ENCODE peak calls at places on chromosomes 1 and 21, in five cellular contexts. U is mesenchymal stem cell, T is IMR-90, W is H9, A is trophoblast cell. B is an unnamed sample.

GRCh38 chr1:209723761-209724693 is 19.4 kb downstream of the HSD11B1 start:
- DNase-seq in T (no peak), U (no peak), W (no peak), A (no peak), B (no peak)

GRCh38 chr1:236168716-236169429 is 26.5 kb downstream of the GPR137B start:
- DNase-seq in A (peak; percentile 76), T (peak; percentile 53), W (peak; percentile 70), U (peak; percentile 51), B (no peak)

GRCh38 chr1:248850124-248850523 is 8.8 kb downstream of the ZNF692 start:
- DNase-seq in W (no peak), U (no peak), A (peak; percentile 15), T (no peak), B (no peak)

GRCh38 chr1:64495878-64496277 is 25.9 kb downstream of the CACHD1 start:
- DNase-seq in T (no peak), A (no peak), U (no peak), W (no peak), B (no peak)

GRCh38 chr1:230220907-230221306 is 153.9 kb downstream of the GALNT2 start:
- DNase-seq in T (no peak), U (no peak), A (no peak), W (no peak), B (no peak)

GRCh38 chr1:152735648-152736047 is 22.2 kb upstream of the KPRP start:
- DNase-seq in A (no peak), W (no peak), U (no peak), T (no peak), B (no peak)

GRCh38 chr1:178966312-178966711 is 59.4 kb upstream of the FAM20B start:
- DNase-seq in T (no peak), U (no peak), W (no peak), A (no peak), B (no peak)

GRCh38 chr1:239725371-239725770 is 339.0 kb downstream of the CHRM3 start:
- DNase-seq in W (no peak), T (no peak), U (no peak), A (no peak), B (no peak)

GRCh38 chr1:145997156-145998023 is 1.0 kb upstream of the TXNIP start:
- DNase-seq in W (no peak), T (no peak), U (no peak), A (no peak), B (no peak)

GRCh38 chr1:212035835-212036605 is 472 bp downstream of the DTL start:
- DNase-seq in A (no peak), W (no peak), T (no peak), U (no peak), B (no peak)

GRCh38 chr1:202007703-202008489 is 2.5 kb upstream of the ELF3 start:
- DNase-seq in T (no peak), U (peak; percentile 35), W (peak; percentile 94), A (peak; percentile 99), B (no peak)

GRCh38 chr21:44425307-44425894 is 29.9 kb upstream of the LRRC3 start:
- DNase-seq in U (no peak), W (peak; percentile 32), T (no peak), A (peak; percentile 39), B (no peak)

GRCh38 chr1:15261155-15262002 is 14.4 kb downstream of the FHAD1 start:
- DNase-seq in U (peak; percentile 59), T (no peak), W (no peak), A (peak; percentile 55), B (no peak)

GRCh38 chr1:225754940-225755635 is 22.5 kb upstream of the SRP9 start:
- DNase-seq in A (peak; percentile 81), W (no peak), U (peak; percentile 82), T (peak; percentile 92), B (no peak)

GRCh38 chr1:41073971-41074370 is 52.4 kb upstream of the SLFNL1 start:
- DNase-seq in U (peak; percentile 65), W (no peak), T (peak; percentile 79), A (no peak), B (no peak)

GRCh38 chr1:4002741-4003140 is 102.7 kb upstream of the C1orf174 start:
- DNase-seq in U (no peak), T (no peak), A (no peak), W (peak; percentile 22), B (no peak)

GRCh38 chr1:106290805-106291537 is 765.5 kb upstream of the PRMT6 start:
- DNase-seq in U (no peak), W (no peak), A (no peak), T (no peak), B (no peak)

GRCh38 chr1:185044387-185044786 is 971 bp upstream of the RNF2 start:
- DNase-seq in T (no peak), U (no peak), W (no peak), A (peak; percentile 4), B (no peak)

GRCh38 chr1:204190212-204191211 is 5.8 kb downstream of the KISS1 start:
- DNase-seq in U (peak; percentile 48), W (peak; percentile 77), T (peak; percentile 70), A (peak; percentile 25), B (no peak)

GRCh38 chr1:39082811-39083576 is 56.8 kb downstream of the NDUFS5 start:
- DNase-seq in U (no peak), A (no peak), T (no peak), W (no peak), B (no peak)

GRCh38 chr21:33395866-33396265 is 7.3 kb upstream of the IFNGR2 start:
- DNase-seq in A (peak; percentile 75), U (peak; percentile 25), T (peak; percentile 59), W (no peak), B (no peak)

GRCh38 chr21:22076471-22076870 is 1078.3 kb downstream of the NCAM2 start:
- DNase-seq in W (no peak), A (no peak), T (no peak), U (no peak), B (peak; percentile 39)

GRCh38 chr1:51605961-51606723 is 10.8 kb upstream of the OSBPL9 start:
- DNase-seq in U (no peak), W (peak; percentile 3), A (no peak), T (no peak), B (no peak)

GRCh38 chr1:6448749-6449631 is 17.0 kb downstream of the TNFRSF25 start:
- DNase-seq in T (no peak), U (peak; percentile 18), W (peak; percentile 80), A (no peak), B (no peak)

GRCh38 chr1:86713477-86713876 is 9.1 kb downstream of the SH3GLB1 start:
- DNase-seq in A (no peak), U (no peak), T (no peak), W (no peak), B (no peak)

GRCh38 chr1:100811808-100812207 is 82.8 kb downstream of the EXTL2 start:
- DNase-seq in W (no peak), U (no peak), T (peak; percentile 51), A (peak; percentile 28), B (no peak)

GRCh38 chr1:155077758-155078495 is 710 bp upstream of the EFNA3 start:
- DNase-seq in W (no peak), U (no peak), T (no peak), A (no peak), B (no peak)

GRCh38 chr1:6580588-6581270 is 935 bp downstream of the ZBTB48 start:
- DNase-seq in U (peak; percentile 63), T (no peak), W (no peak), A (no peak), B (no peak)

DNA sequence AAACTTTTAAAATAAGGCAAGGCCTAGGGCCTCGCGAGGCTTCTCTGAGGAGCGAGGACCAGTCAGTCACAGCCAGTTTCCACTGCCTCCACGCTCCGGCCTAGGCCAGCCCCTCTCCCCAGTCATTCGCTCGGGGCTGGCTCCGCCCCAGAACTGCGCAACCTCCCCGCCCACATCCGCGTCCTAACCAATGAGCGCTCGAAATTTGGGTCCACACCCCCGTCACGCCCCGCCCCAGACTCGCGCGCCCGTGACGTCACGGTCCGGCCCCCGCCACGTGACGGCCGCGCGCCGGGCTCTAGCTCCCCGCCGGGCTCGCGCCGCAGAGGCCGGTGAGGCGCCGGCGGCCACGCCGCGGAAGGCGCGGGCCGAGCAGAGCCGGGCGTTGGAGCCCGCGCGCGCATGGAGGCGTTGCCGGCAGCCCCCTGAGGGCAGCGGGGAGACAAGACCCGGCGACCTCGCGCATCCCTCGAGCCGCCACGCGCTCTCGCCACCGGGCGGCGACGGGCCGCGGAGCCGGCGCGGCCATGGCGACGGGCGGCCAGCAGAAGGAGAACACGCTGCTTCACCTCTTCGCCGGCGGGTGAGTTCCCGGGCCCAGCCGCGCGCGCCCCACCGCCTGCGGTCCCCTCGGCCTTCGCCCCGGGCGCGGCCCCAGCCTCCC is at the start of gene SLC25A33:
- DNase-seq in U (peak; percentile 97), T (peak; percentile 97), W (peak; percentile 96), A (peak; percentile 99), B (peak; percentile 97)
- H4K8ac ChIP-seq in U (peak within 1 kb of the TSS; percentile 45), T (peak within 1 kb of the TSS; percentile 90), W (no peak within 1 kb of the TSS), A (peak within 1 kb of the TSS; percentile 5), B (no peak within 1 kb of the TSS)

GRCh38 chr1:25091671-25092070 is 140.6 kb downstream of the SYF2 start:
- DNase-seq in U (no peak), A (no peak), W (no peak), T (no peak), B (no peak)

GRCh38 chr1:25088180-25088701 is 144.1 kb downstream of the SYF2 start:
- DNase-seq in W (no peak), U (no peak), T (no peak), A (no peak), B (no peak)

GRCh38 chr1:25090707-25091422 is 141.4 kb downstream of the SYF2 start:
- DNase-seq in U (no peak), A (no peak), W (no peak), T (no peak), B (no peak)

GRCh38 chr1:25086518-25087079 is 145.7 kb downstream of the SYF2 start:
- DNase-seq in U (no peak), W (no peak), A (no peak), T (no peak), B (no peak)

GRCh38 chr1:25088946-25089345 is 143.4 kb downstream of the SYF2 start:
- DNase-seq in W (no peak), T (no peak), A (no peak), U (no peak), B (no peak)
- H4K8ac ChIP-seq in W (no peak overlapping the region), T (no peak overlapping the region), A (no peak overlapping the region), U (no peak overlapping the region), B (no peak overlapping the region)

GRCh38 chr1:163562355-163562754 is 240.6 kb downstream of the NUF2 start:
- DNase-seq in W (no peak), A (no peak), T (no peak), U (no peak), B (no peak)

GRCh38 chr1:163570061-163570460 is 248.3 kb downstream of the NUF2 start:
- DNase-seq in U (peak; percentile 3), A (no peak), W (no peak), T (no peak), B (no peak)

GRCh38 chr1:163561570-163562295 is 240.0 kb downstream of the NUF2 start:
- DNase-seq in W (peak; percentile 66), T (no peak), A (no peak), U (peak; percentile 36), B (peak; percentile 51)

GRCh38 chr1:163565171-163565570 is 243.4 kb downstream of the NUF2 start:
- DNase-seq in T (no peak), A (no peak), W (no peak), U (no peak), B (no peak)
- H4K8ac ChIP-seq in T (no peak overlapping the region), A (no peak overlapping the region), W (no peak overlapping the region), U (no peak overlapping the region), B (no peak overlapping the region)

GRCh38 chr21:46597896-46598343 is 7.0 kb downstream of the S100B start:
- DNase-seq in U (no peak), A (no peak), T (no peak), W (no peak), B (no peak)
- H4K8ac ChIP-seq in U (no peak overlapping the region), A (no peak overlapping the region), T (no peak overlapping the region), W (no peak overlapping the region), B (no peak overlapping the region)

B was measured in neuronal stem cell.